ENCODE peak calls at places on chromosome 1, in seven cellular contexts. A is pancreas; Y is lower lobe of right lung; K is GM06990; W is testis; X is CD8-positive, alpha-beta memory T cell; S is lung. J is an unnamed sample.

GRCh38 chr1:219385786-219386427 is 212.2 kb downstream of the LYPLAL1 start:
- DNase-seq in A (no peak), Y (no peak), K (peak; percentile 5), W (peak; percentile 60), X (no peak), S (peak; percentile 46), J (peak; percentile 48)

GRCh38 chr1:116525440-116525839 is 45.4 kb downstream of the CD58 start:
- DNase-seq in A (no peak), Y (no peak), K (no peak), W (no peak), X (no peak), S (no peak), J (no peak)

GRCh38 chr1:192730206-192730605 is 78.6 kb upstream of the RGS2 start:
- DNase-seq in A (no peak), Y (no peak), K (no peak), W (no peak), X (no peak), S (no peak), J (no peak)

GRCh38 chr1:171152533-171152932 is 32.6 kb upstream of the FMO2 start:
- DNase-seq in A (no peak), Y (no peak), K (no peak), W (no peak), X (no peak), S (no peak), J (no peak)

GRCh38 chr1:42128499-42128898 is 24.7 kb upstream of the GUCA2B start:
- DNase-seq in A (no peak), Y (no peak), K (no peak), W (no peak), X (no peak), S (no peak), J (no peak)

GRCh38 chr1:88191917-88192316 is 492.2 kb upstream of the PKN2 start:
- DNase-seq in A (no peak), Y (no peak), K (peak; percentile 8), W (no peak), X (no peak), S (no peak), J (no peak)

GRCh38 chr1:36966242-36966641 is 68.1 kb downstream of the GRIK3 start:
- DNase-seq in A (no peak), Y (no peak), K (no peak), W (peak; percentile 55), X (no peak), S (no peak), J (no peak)

GRCh38 chr1:193264313-193265065 is 78.1 kb upstream of the B3GALT2 start:
- DNase-seq in A (no peak), Y (no peak), K (no peak), W (no peak), X (no peak), S (no peak), J (no peak)

GRCh38 chr1:115296981-115297380 is 41.1 kb downstream of the NGF start:
- DNase-seq in A (no peak), Y (no peak), K (peak; percentile 25), W (no peak), X (no peak), S (no peak), J (no peak)

GRCh38 chr1:198254521-198254920 is 97.7 kb downstream of the NEK7 start:
- DNase-seq in A (no peak), Y (no peak), K (no peak), W (no peak), X (no peak), S (no peak), J (peak; percentile 27)

GRCh38 chr1:177969109-177969508 is 749 bp downstream of the SEC16B start:
- DNase-seq in A (no peak), Y (no peak), K (no peak), W (no peak), X (no peak), S (no peak), J (no peak)

GRCh38 chr1:114524933-114525332 is 13.9 kb upstream of the TRIM33 start:
- DNase-seq in A (no peak), Y (no peak), K (no peak), W (no peak), X (no peak), S (no peak), J (no peak)

GRCh38 chr1:3032970-3033794 is 11.9 kb downstream of the ACTRT2 start:
- DNase-seq in A (no peak), Y (no peak), K (no peak), W (no peak), X (peak; percentile 40), S (no peak), J (no peak)

GRCh38 chr1:186643600-186643999 is 36.6 kb downstream of the PTGS2 start:
- DNase-seq in A (no peak), Y (no peak), K (no peak), W (no peak), X (no peak), S (no peak), J (no peak)

GRCh38 chr1:155077758-155078495 is 710 bp upstream of the EFNA3 start:
- DNase-seq in A (peak; percentile 25), Y (no peak), K (no peak), W (no peak), X (no peak), S (no peak), J (no peak)

GRCh38 chr1:216498277-216498676 is 75.0 kb upstream of the USH2A start:
- DNase-seq in A (no peak), Y (no peak), K (no peak), W (no peak), X (no peak), S (no peak), J (no peak)

GRCh38 chr1:45589861-45590260 is 6.0 kb downstream of the NASP start:
- DNase-seq in A (no peak), Y (no peak), K (no peak), W (no peak), X (no peak), S (no peak), J (no peak)

GRCh38 chr1:58813801-58814200 is 30.0 kb upstream of the JUN start:
- DNase-seq in A (peak; percentile 55), Y (no peak), K (no peak), W (no peak), X (no peak), S (no peak), J (no peak)

GRCh38 chr1:58815680-58816071 is 31.8 kb upstream of the JUN start:
- DNase-seq in A (no peak), Y (no peak), K (no peak), W (peak; percentile 36), X (peak; percentile 8), S (no peak), J (peak; percentile 26)

GRCh38 chr1:58815069-58815679 is 31.3 kb upstream of the JUN start:
- DNase-seq in A (peak; percentile 92), Y (peak; percentile 95), K (peak; percentile 89), W (peak; percentile 83), X (peak; percentile 56), S (peak; percentile 91), J (peak; percentile 95)

GRCh38 chr1:58813361-58813760 is 29.5 kb upstream of the JUN start:
- DNase-seq in A (no peak), Y (no peak), K (no peak), W (no peak), X (no peak), S (no peak), J (no peak)

DNA sequence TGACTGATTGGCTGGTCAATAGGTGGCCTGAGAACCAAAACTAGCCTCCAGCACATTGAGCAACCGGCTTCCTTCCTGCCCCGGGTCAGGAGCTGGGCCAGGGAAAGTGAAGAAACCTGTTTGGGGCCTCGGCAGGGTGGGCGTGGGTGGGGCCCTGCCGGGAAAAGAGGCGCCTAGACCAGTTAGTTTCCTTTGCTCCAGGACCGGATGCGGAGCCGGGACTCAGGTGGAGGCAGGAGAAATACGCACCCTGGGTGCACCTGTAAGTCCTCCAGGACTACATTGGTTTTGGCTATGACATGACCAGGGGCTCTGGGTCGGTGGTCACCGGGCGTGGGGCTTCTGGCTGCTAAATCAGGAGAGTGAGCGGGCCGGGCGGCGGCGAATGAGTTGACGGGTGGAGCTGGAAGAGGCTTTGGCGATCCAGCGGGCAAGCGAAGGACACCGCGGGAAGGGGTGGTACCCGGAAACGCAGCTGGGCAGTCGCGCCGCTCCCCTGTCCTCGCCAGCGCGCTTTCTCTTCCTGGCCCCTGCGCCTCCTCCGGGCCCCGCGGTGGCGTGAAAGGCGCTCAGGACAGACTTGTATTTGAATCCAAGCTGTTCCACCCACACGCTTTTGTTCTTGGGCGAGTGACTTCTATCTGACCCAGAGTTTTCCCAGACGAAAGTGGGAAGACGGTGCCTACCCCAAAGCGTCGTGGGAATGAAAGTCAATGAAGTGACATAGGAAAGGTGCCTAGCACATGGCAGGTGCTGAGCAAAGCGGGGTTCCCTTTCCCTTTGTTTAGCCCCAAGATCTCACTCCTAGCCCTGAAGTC is 30.6 kb upstream of the JUN start:
- DNase-seq in A (peak; percentile 87), Y (peak; percentile 84), K (peak; percentile 16), W (peak; percentile 27), X (no peak), S (peak; percentile 77), J (no peak)
- H3K4me3 ChIP-seq in A (peak overlapping the region; percentile 44), Y (peak overlapping the region; percentile 75), K (peak overlapping the region; percentile 19), W (peak overlapping the region; percentile 57), X (no peak overlapping the region), S (peak overlapping the region; percentile 8), J (no peak overlapping the region)

GRCh38 chr1:33323663-33324477 is 3.0 kb upstream of the A3GALT2 start:
- DNase-seq in A (no peak), Y (no peak), K (no peak), W (no peak), X (no peak), S (no peak), J (no peak)
- H3K36me3 ChIP-seq in A (peaks cover 32% of the 10 kb centered on the region), Y (peaks cover 69% of the 10 kb centered on the region), K (peaks cover 13% of the 10 kb centered on the region), W (no peaks in the 10 kb centered on the region), X (peaks cover 34% of the 10 kb centered on the region), S (peaks cover 56% of the 10 kb centered on the region), J (peaks cover 53% of the 10 kb centered on the region)

DNA sequence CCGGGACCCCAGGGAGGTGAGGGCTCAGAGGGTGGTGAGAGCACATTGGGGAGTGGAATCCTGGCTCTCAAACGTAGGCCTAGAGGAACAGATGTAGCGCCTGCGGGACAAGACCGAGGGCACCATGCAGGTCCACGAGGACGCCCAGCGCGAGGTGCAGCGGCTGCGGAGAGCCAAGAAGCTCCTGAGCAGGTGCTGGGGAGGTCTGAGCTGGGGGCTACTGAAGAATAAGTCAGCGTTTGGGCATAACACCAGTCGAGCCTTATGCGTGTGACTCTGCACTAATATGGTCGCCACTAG is 2.6 kb upstream of the NBPF3 start:
- DNase-seq in A (no peak), Y (no peak), K (no peak), W (no peak), X (no peak), S (no peak), J (no peak)
- H3K4me3 ChIP-seq in A (peak overlapping the region; percentile 37), Y (peak overlapping the region; percentile 46), K (no peak overlapping the region), W (no peak overlapping the region), X (no peak overlapping the region), S (no peak overlapping the region), J (no peak overlapping the region)

GRCh38 chr1:204255225-204255624 is 41.4 kb upstream of the GOLT1A start:
- DNase-seq in A (no peak), Y (no peak), K (no peak), W (no peak), X (no peak), S (no peak), J (no peak)

GRCh38 chr1:204255966-204256365 is 42.2 kb upstream of the GOLT1A start:
- DNase-seq in A (no peak), Y (no peak), K (no peak), W (no peak), X (no peak), S (no peak), J (no peak)

GRCh38 chr1:204257446-204257845 is 43.7 kb upstream of the GOLT1A start:
- DNase-seq in A (no peak), Y (no peak), K (no peak), W (no peak), X (no peak), S (no peak), J (no peak)

GRCh38 chr1:204258213-204259115 is 44.7 kb upstream of the GOLT1A start:
- DNase-seq in A (peak; percentile 84), Y (peak; percentile 75), K (no peak), W (peak; percentile 74), X (no peak), S (peak; percentile 56), J (peak; percentile 68)

GRCh38 chr1:204256531-204256930 is 42.7 kb upstream of the GOLT1A start:
- DNase-seq in A (no peak), Y (no peak), K (no peak), W (no peak), X (no peak), S (no peak), J (no peak)
- H3K36me3 ChIP-seq in A (peaks cover 6% of the 10 kb centered on the region), Y (no peaks in the 10 kb centered on the region), K (no peaks in the 10 kb centered on the region), W (no peaks in the 10 kb centered on the region), X (no peaks in the 10 kb centered on the region), S (peaks cover 3% of the 10 kb centered on the region), J (no peaks in the 10 kb centered on the region)